ENCODE peak calls at places on chromosomes 5 and 9, in eight cellular contexts. Y, X, T, H, N, M, E and A are unnamed samples.

GRCh38 chr9:83569326-83569725 is 31.1 kb upstream of the FRMD3 start:
- DNase-seq in H (no peak), Y (no peak), N (no peak), E (no peak), M (peak; percentile 51), T (no peak), X (no peak), A (no peak)

GRCh38 chr9:14084867-14085266 is 229.1 kb downstream of the NFIB start:
- DNase-seq in E (no peak), T (no peak), Y (no peak), H (no peak), X (no peak), N (no peak), M (no peak), A (no peak)

GRCh38 chr5:154896562-154896919 is 38.1 kb downstream of the CNOT8 start:
- DNase-seq in E (no peak), M (no peak), N (no peak), T (no peak), Y (no peak), X (no peak), H (no peak), A (no peak)

GRCh38 chr5:98771389-98772109 is 1.9 kb upstream of the RGMB start:
- DNase-seq in Y (no peak), M (no peak), T (peak; percentile 36), E (peak; percentile 92), H (peak; percentile 89), N (peak; percentile 96), X (peak; percentile 66), A (peak; percentile 74)

GRCh38 chr5:143261748-143262392 is 141.6 kb downstream of the NR3C1 start:
- DNase-seq in Y (no peak), N (peak; percentile 60), H (no peak), X (no peak), T (no peak), E (no peak), M (no peak), A (peak; percentile 81)

GRCh38 chr5:84255318-84255717 is 129.4 kb downstream of the EDIL3 start:
- DNase-seq in X (no peak), Y (no peak), N (peak; percentile 53), E (no peak), H (peak; percentile 27), T (no peak), M (no peak), A (peak; percentile 3)

GRCh38 chr5:43121565-43122484 is 1.1 kb downstream of the ZNF131 start:
- DNase-seq in H (peak; percentile 27), Y (no peak), T (no peak), E (no peak), M (no peak), X (no peak), N (peak; percentile 55), A (peak; percentile 21)

GRCh38 chr9:129964901-129965734 is 77.9 kb downstream of the FNBP1 start:
- DNase-seq in N (peak; percentile 82), Y (no peak), T (peak; percentile 49), X (no peak), H (peak; percentile 59), M (no peak), E (peak; percentile 64), A (no peak)

GRCh38 chr9:106420511-106420944 is 442.4 kb upstream of the ZNF462 start:
- DNase-seq in Y (no peak), E (peak; percentile 38), T (no peak), H (no peak), M (no peak), X (no peak), N (peak; percentile 83), A (peak; percentile 54)

GRCh38 chr5:50325237-50325832 is 115.8 kb downstream of the EMB start:
- DNase-seq in H (peak; percentile 12), Y (no peak), X (no peak), M (no peak), E (peak; percentile 6), N (peak; percentile 26), T (no peak), A (no peak)

GRCh38 chr9:123637940-123638634 is 282.1 kb downstream of the CRB2 start:
- DNase-seq in N (peak; percentile 45), E (peak; percentile 6), M (no peak), X (no peak), H (peak; percentile 44), T (no peak), Y (no peak), A (no peak)
- H3K4me3 ChIP-seq in N (peak overlapping the region; percentile 12), E (no peak overlapping the region), M (peak overlapping the region; percentile 53), X (no peak overlapping the region), H (no peak overlapping the region), T (no peak overlapping the region), Y (no peak overlapping the region), A (peak overlapping the region; percentile 12)

DNA sequence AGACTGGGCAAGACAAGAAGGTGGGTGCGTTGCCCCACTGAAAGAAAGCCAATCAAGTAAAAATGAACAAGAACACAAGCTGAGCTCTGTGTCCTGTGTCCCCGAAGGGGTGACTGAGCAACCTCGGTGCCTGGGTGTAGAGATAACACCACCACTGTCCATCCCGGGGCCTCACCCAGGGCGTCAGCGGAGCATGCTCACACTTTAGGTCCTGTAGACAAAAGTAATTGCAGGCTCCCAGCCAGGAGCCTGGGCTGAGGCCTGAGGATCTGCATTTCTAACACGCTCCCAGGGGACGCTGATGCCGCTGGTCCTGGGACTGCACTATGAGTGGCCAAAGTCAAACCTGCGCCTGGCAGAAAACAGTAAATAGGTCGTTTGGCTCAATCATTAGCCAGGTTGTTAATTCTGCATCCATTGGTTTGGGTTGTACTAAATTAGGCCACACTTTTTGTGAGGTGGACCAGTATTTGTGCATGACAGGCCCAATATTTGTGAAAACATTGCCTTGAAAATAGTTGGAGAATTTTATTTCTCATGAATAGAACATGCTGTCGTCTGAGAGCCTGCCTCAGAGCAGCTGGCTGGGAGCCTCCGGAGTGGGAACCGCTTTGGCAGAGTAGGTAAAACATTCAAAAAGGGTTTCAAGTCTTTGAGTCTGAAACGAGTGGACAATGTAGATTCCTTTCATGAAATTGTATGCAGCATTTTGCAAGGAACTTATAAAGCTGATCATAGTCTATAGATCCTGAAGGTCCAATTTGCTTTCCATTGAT is 38.3 kb downstream of the ANKRD33B start:
- DNase-seq in N (no peak), X (no peak), H (no peak), E (no peak), M (no peak), Y (no peak), T (no peak), A (no peak)
- H3K4me3 ChIP-seq in N (no peak overlapping the region), X (peak overlapping the region; percentile 11), H (no peak overlapping the region), E (no peak overlapping the region), M (peak overlapping the region; percentile 36), Y (no peak overlapping the region), T (no peak overlapping the region), A (no peak overlapping the region)

DNA sequence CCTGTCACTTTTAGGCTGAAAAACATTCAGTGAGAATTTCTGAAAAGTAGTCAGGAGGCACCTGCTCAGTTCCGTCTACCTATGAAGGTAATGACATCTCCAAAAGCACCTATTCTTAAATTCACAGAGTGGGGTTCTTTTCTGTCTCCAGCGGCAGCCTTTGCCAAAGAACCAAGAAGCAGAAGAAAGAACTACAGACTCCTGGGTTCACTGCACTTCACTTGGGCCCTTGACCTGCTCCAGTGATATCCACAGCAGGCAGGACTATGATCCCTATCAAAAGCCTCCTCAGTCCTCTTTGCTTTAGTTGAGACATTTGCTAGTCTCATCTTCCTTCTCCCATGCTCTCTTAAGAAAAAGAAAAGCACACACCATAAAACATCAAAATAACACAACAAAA is 19.7 kb upstream of the PLPP6 start:
- DNase-seq in Y (no peak), H (no peak), N (no peak), T (no peak), X (no peak), E (no peak), M (no peak), A (no peak)
- H3K4me3 ChIP-seq in Y (no peak overlapping the region), H (no peak overlapping the region), N (no peak overlapping the region), T (no peak overlapping the region), X (no peak overlapping the region), E (no peak overlapping the region), M (no peak overlapping the region), A (no peak overlapping the region)

GRCh38 chr9:69370430-69370829 is 45.4 kb downstream of the ENTREP1 start:
- DNase-seq in E (peak; percentile 4), Y (no peak), M (no peak), X (no peak), H (no peak), T (no peak), N (peak; percentile 14), A (no peak)
- H3K4me3 ChIP-seq in E (no peak overlapping the region), Y (no peak overlapping the region), M (no peak overlapping the region), X (no peak overlapping the region), H (no peak overlapping the region), T (no peak overlapping the region), N (no peak overlapping the region), A (no peak overlapping the region)

GRCh38 chr9:133113163-133113927 is 7.7 kb downstream of the RALGDS start:
- DNase-seq in Y (peak; percentile 85), T (no peak), H (no peak), E (peak; percentile 49), X (peak; percentile 66), M (peak; percentile 87), N (peak; percentile 74), A (no peak)
- H3K4me3 ChIP-seq in Y (no peak overlapping the region), T (no peak overlapping the region), H (no peak overlapping the region), E (no peak overlapping the region), X (no peak overlapping the region), M (no peak overlapping the region), N (no peak overlapping the region), A (no peak overlapping the region)